ENCODE peak calls at places on chromosomes 2 and 18, in eight cellular contexts. D is choroid plexus epithelial cell; F is ovary; C is CD4-positive, alpha-beta T cell; V is B cell; X is endothelial cell; E is epithelial cell of esophagus; H is glutamatergic neuron. Z is an unnamed sample.

GRCh38 chr2:56299166-56299806 is 115.5 kb downstream of the CCDC85A start:
- DNase-seq in C (no peak), D (no peak), V (no peak), X (no peak), F (no peak), E (no peak), H (no peak), Z (no peak)

GRCh38 chr18:55439036-55439435 is 149.0 kb downstream of the TCF4 start:
- DNase-seq in H (no peak), D (no peak), C (no peak), X (no peak), V (no peak), E (no peak), F (no peak), Z (no peak)

GRCh38 chr18:57141208-57142129 is 5.4 kb upstream of the BOD1L2 start:
- DNase-seq in E (peak), C (no peak), H (no peak), V (no peak), X (no peak), D (no peak), F (peak), Z (peak)

GRCh38 chr2:74908763-74909444 is 49.5 kb upstream of the POLE4 start:
- DNase-seq in X (no peak), D (no peak), C (no peak), H (no peak), V (no peak), E (peak), F (no peak), Z (peak)

GRCh38 chr18:48387300-48387699 is 21.9 kb downstream of the ZBTB7C start:
- DNase-seq in X (no peak), E (no peak), F (no peak), D (no peak), C (no peak), H (no peak), V (no peak), Z (no peak)

GRCh38 chr2:152613235-152613634 is 104.0 kb downstream of the PRPF40A start:
- DNase-seq in V (no peak), D (no peak), F (no peak), H (no peak), E (no peak), X (no peak), C (no peak), Z (no peak)

GRCh38 chr2:44682459-44682858 is 259.0 kb upstream of the SIX3 start:
- DNase-seq in H (no peak), X (no peak), D (no peak), F (no peak), E (no peak), C (no peak), V (no peak), Z (no peak)

GRCh38 chr2:172323256-172323655 is 104.1 kb upstream of the ITGA6 start:
- DNase-seq in V (no peak), C (no peak), F (no peak), H (no peak), E (peak), X (no peak), D (no peak), Z (peak)

GRCh38 chr2:17181051-17181450 is 337.2 kb downstream of the RAD51AP2 start:
- DNase-seq in D (no peak), C (no peak), H (no peak), F (no peak), E (no peak), X (no peak), V (no peak), Z (no peak)

GRCh38 chr2:168480825-168481585 is 24.9 kb downstream of the CERS6 start:
- DNase-seq in E (no peak), F (no peak), C (no peak), D (no peak), H (no peak), X (no peak), V (no peak), Z (no peak)

GRCh38 chr2:216350214-216350789 is 22.0 kb downstream of the MARCHF4 start:
- DNase-seq in X (no peak), E (peak), H (no peak), V (no peak), C (no peak), F (no peak), D (peak), Z (peak)

GRCh38 chr2:19480664-19481063 is 122.2 kb upstream of the OSR1 start:
- DNase-seq in H (no peak), X (no peak), C (no peak), F (no peak), E (no peak), D (no peak), V (no peak), Z (no peak)

GRCh38 chr2:210007895-210008294 is 5.5 kb downstream of the RPE start:
- DNase-seq in D (peak), V (no peak), H (no peak), E (peak), C (no peak), F (no peak), X (no peak), Z (peak)

GRCh38 chr2:25341031-25341727 is 546 bp downstream of the DNMT3A start:
- DNase-seq in F (peak), E (no peak), V (no peak), C (no peak), H (peak), D (no peak), X (no peak), Z (no peak)

GRCh38 chr2:15626967-15627366 is 35.3 kb downstream of the DDX1 start:
- DNase-seq in F (no peak), D (no peak), H (no peak), E (no peak), X (no peak), C (no peak), V (no peak), Z (no peak)

GRCh38 chr2:63124209-63124608 is 73.6 kb downstream of the OTX1 start:
- DNase-seq in X (no peak), F (no peak), V (no peak), D (no peak), E (peak), C (no peak), H (no peak), Z (peak)

GRCh38 chr2:27390822-27391679 is 10.5 kb upstream of the ZNF513 start:
- DNase-seq in F (no peak), H (no peak), C (no peak), E (no peak), V (no peak), X (no peak), D (no peak), Z (no peak)

GRCh38 chr18:5729983-5730699 is 165.2 kb downstream of the TMEM200C start:
- DNase-seq in V (no peak), H (no peak), E (no peak), X (no peak), C (no peak), D (no peak), F (no peak), Z (no peak)

GRCh38 chr18:59691046-59691395 is 6.2 kb downstream of the CCBE1 start:
- DNase-seq in C (no peak), E (peak), F (no peak), H (no peak), D (no peak), V (no peak), X (no peak), Z (no peak)

GRCh38 chr2:228417966-228418365 is 236.5 kb upstream of the SPHKAP start:
- DNase-seq in F (no peak), V (no peak), E (peak), H (no peak), C (no peak), D (no peak), X (no peak), Z (peak)

GRCh38 chr2:111624401-111625156 is 259.4 kb downstream of the ANAPC1 start:
- DNase-seq in C (no peak), H (no peak), V (no peak), F (no peak), D (peak), X (no peak), E (peak), Z (peak)

GRCh38 chr18:8813621-8814020 is 108.3 kb downstream of the MTCL1 start:
- DNase-seq in F (no peak), X (no peak), V (no peak), C (no peak), D (peak), E (no peak), H (no peak), Z (no peak)

GRCh38 chr2:39107156-39107555 is 13.7 kb downstream of the SOS1 start:
- DNase-seq in D (peak), H (peak), F (no peak), C (no peak), X (no peak), E (no peak), V (no peak), Z (no peak)

GRCh38 chr2:75605770-75606535 is 40.6 kb upstream of the MRPL19 start:
- DNase-seq in X (no peak), F (no peak), D (peak), V (no peak), H (no peak), C (no peak), E (peak), Z (peak)

GRCh38 chr18:43751203-43751602 is 473.9 kb upstream of the SYT4 start:
- DNase-seq in D (peak), V (no peak), F (no peak), C (no peak), E (peak), H (no peak), X (no peak), Z (no peak)

GRCh38 chr2:62071126-62071598 is 124.8 kb upstream of the B3GNT2 start:
- DNase-seq in E (no peak), D (peak), C (no peak), F (no peak), X (no peak), V (no peak), H (no peak), Z (no peak)

GRCh38 chr2:237858294-237859081 is 935 bp upstream of the RAMP1 start:
- DNase-seq in C (peak), E (peak), H (peak), X (peak), D (peak), V (peak), F (peak), Z (peak)

GRCh38 chr2:127662937-127663565 is 12.3 kb downstream of the LIMS2 start:
- DNase-seq in C (no peak), D (no peak), F (no peak), X (no peak), H (no peak), V (no peak), E (peak), Z (no peak)

GRCh38 chr2:186595219-186595618 is 5.4 kb downstream of the ITGAV start:
- DNase-seq in H (no peak), E (peak), F (peak), D (peak), V (no peak), C (no peak), X (no peak), Z (no peak)

GRCh38 chr18:76460482-76460881 is 34.6 kb downstream of the ZNF516 start:
- DNase-seq in E (no peak), F (no peak), X (no peak), H (no peak), D (peak), C (no peak), V (no peak), Z (no peak)

GRCh38 chr2:190959911-190960788 is 53.8 kb downstream of the STAT1 start:
- DNase-seq in C (no peak), V (no peak), F (no peak), H (no peak), X (no peak), E (no peak), D (peak), Z (no peak)

GRCh38 chr2:28951910-28952805 is 28.9 kb upstream of the TOGARAM2 start:
- DNase-seq in C (no peak), V (no peak), H (no peak), X (no peak), F (no peak), E (peak), D (peak), Z (no peak)

GRCh38 chr2:138601438-138602165 is 100.0 kb downstream of the SPOPL start:
- DNase-seq in D (no peak), F (no peak), V (no peak), H (no peak), C (no peak), X (no peak), E (no peak), Z (no peak)

GRCh38 chr2:153074207-153074606 is 355.8 kb downstream of the ARL6IP6 start:
- DNase-seq in E (peak), X (no peak), H (no peak), V (no peak), C (no peak), F (no peak), D (no peak), Z (peak)

GRCh38 chr2:134411828-134412638 is 158.2 kb downstream of the MGAT5 start:
- DNase-seq in C (peak), V (peak), X (peak), H (peak), E (peak), F (peak), D (peak), Z (peak)

GRCh38 chr2:163730556-163730955 is 5.3 kb downstream of the FIGN start:
- DNase-seq in H (no peak), X (no peak), F (no peak), E (no peak), D (no peak), V (no peak), C (no peak), Z (no peak)
- TF ChIP-seq CTCF in H (no peak), X (no peak), F (no peak), E (no peak), D (no peak), V (no peak), C (no peak), Z (no peak)

DNA sequence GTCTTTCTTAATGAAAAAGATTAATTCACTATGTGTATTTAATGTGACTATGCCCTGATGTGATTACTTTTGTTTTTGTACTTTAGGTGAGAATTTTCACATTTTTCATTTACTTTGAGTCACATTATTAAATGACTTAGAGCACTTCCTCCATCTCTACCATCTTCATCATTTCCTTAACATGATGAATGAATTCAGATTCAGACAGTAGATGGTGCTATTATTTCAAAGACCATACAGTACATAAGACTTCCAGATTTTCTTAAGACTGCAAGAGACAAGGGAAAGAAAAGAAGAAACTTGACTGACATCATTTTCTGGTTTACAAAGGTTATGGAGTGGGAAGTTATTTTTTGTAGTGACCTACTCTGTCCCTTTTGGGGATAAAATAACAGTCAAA is 1010.6 kb upstream of the NXPH2 start:
- DNase-seq in F (no peak), D (peak), V (no peak), X (no peak), C (no peak), E (peak), H (no peak), Z (peak)
- TF ChIP-seq CTCF in F (no peak), D (no peak), V (no peak), X (no peak), C (no peak), E (peak), H (peak), Z (no peak)

DNA sequence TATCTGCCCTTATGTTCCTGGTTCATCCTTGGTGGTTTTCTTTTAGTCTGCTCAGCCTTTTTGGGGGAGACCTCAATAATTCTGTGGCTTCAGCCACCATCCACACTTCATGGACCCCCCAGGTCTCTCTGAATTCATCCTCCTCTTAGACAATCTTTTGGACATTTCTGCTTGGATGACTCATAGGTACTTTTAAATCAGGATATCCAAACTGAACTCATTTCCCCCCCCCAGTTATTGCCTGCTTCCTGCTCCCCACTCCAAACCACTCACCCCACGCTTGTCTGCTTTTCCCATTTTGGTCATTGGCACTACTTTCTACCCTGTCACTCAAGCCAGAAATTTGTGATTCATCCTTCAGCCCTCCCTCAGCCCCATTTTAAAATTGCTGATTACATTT is 78.5 kb downstream of the TANC1 start:
- DNase-seq in F (no peak), E (no peak), C (no peak), X (no peak), D (peak), V (no peak), H (no peak), Z (no peak)
- TF ChIP-seq CTCF in F (no peak), E (no peak), C (no peak), X (no peak), D (no peak), V (no peak), H (no peak), Z (no peak)

GRCh38 chr2:71276311-71277158 is 49.6 kb upstream of the PAIP2B start:
- DNase-seq in E (peak), C (peak), X (peak), V (peak), H (peak), D (peak), F (peak), Z (peak)

GRCh38 chr2:71275939-71276310 is 49.0 kb upstream of the PAIP2B start:
- DNase-seq in E (no peak), X (no peak), C (no peak), F (no peak), D (no peak), H (no peak), V (no peak), Z (no peak)

GRCh38 chr2:71277159-71277498 is 50.2 kb upstream of the PAIP2B start:
- DNase-seq in E (no peak), X (no peak), H (no peak), V (no peak), C (no peak), D (peak), F (no peak), Z (no peak)

GRCh38 chr2:71281950-71282349 is 49.6 kb upstream of the ZNF638 start:
- DNase-seq in X (no peak), F (no peak), V (no peak), C (no peak), E (peak), D (no peak), H (no peak), Z (no peak)

GRCh38 chr2:71277536-71278103 is 50.7 kb upstream of the PAIP2B start:
- DNase-seq in F (no peak), E (peak), C (no peak), H (peak), X (peak), V (no peak), D (peak), Z (peak)
- TF ChIP-seq CTCF in F (no peak), E (peak), C (no peak), H (peak), X (no peak), V (peak), D (peak), Z (peak)

GRCh38 chr18:11851156-11852047 is at the start of gene CHMP1B:
- DNase-seq in V (peak), F (peak), H (peak), D (peak), C (peak), E (peak), X (peak), Z (peak)
- TF ChIP-seq CTCF in V (no peak), F (no peak), H (no peak), D (no peak), C (no peak), E (no peak), X (no peak), Z (no peak)

GRCh38 chr18:25349926-25350560 is 1.9 kb downstream of the ZNF521 start:
- DNase-seq in V (no peak), X (peak), F (no peak), C (no peak), E (no peak), D (no peak), H (peak), Z (no peak)

GRCh38 chr18:25352629-25353005 is 651 bp upstream of the ZNF521 start:
- DNase-seq in V (no peak), H (no peak), D (no peak), X (no peak), F (no peak), C (no peak), E (no peak), Z (no peak)

GRCh38 chr18:25350561-25351201 is 1.3 kb downstream of the ZNF521 start:
- DNase-seq in V (no peak), H (peak), F (peak), X (peak), E (peak), C (no peak), D (peak), Z (no peak)

GRCh38 chr18:25351773-25352628 is at the start of gene ZNF521:
- DNase-seq in E (peak), X (peak), V (peak), D (peak), H (peak), C (no peak), F (peak), Z (peak)

GRCh38 chr18:25351280-25351772 is 640 bp downstream of the ZNF521 start:
- DNase-seq in X (no peak), H (no peak), D (peak), V (no peak), F (no peak), E (no peak), C (no peak), Z (no peak)
- TF ChIP-seq CTCF in X (no peak), H (no peak), D (no peak), V (no peak), F (no peak), E (no peak), C (no peak), Z (no peak)

GRCh38 chr2:165032559-165032958 is 77.2 kb upstream of the SLC38A11 start:
- DNase-seq in F (no peak), H (no peak), V (no peak), X (no peak), D (no peak), E (no peak), C (no peak), Z (no peak)
- TF ChIP-seq CTCF in F (no peak), H (no peak), V (no peak), X (no peak), D (no peak), E (no peak), C (no peak), Z (no peak)